ENCODE peak calls at places on chromosomes 2 and 18, in six cellular contexts. X is A549, R is SK-N-SH, W is GM12878, J is HepG2, G is K562. T is an unnamed sample.

GRCh38 chr18:58896734-58897508 is 32.2 kb downstream of the ZNF532 start:
- DNase-seq in X (no peak), R (no peak), W (no peak), J (no peak), G (no peak), T (no peak)

GRCh38 chr2:121260370-121261154 is 24.4 kb downstream of the TFCP2L1 start:
- DNase-seq in X (no peak), R (peak; percentile 54), W (no peak), J (no peak), G (no peak), T (no peak)

GRCh38 chr2:222879602-222879933 is 18.7 kb downstream of the ACSL3 start:
- DNase-seq in X (no peak), R (no peak), W (no peak), J (no peak), G (no peak), T (no peak)

GRCh38 chr2:216012133-216012829 is 1.1 kb downstream of the MREG start:
- DNase-seq in X (peak; percentile 63), R (peak; percentile 59), W (no peak), J (peak; percentile 86), G (peak; percentile 17), T (no peak)

GRCh38 chr2:81260320-81260719 is 955.8 kb upstream of the LRRTM1 start:
- DNase-seq in X (no peak), R (no peak), W (no peak), J (no peak), G (no peak), T (no peak)

GRCh38 chr2:43170733-43171101 is 55.7 kb downstream of the ZFP36L2 start:
- DNase-seq in X (no peak), R (no peak), W (no peak), J (no peak), G (no peak), T (no peak)

GRCh38 chr18:52422985-52423601 is 83.1 kb downstream of the DCC start:
- DNase-seq in X (peak; percentile 19), R (no peak), W (no peak), J (no peak), G (no peak), T (no peak)

GRCh38 chr18:45997689-45998088 is 30.6 kb upstream of the EPG5 start:
- DNase-seq in X (no peak), R (no peak), W (no peak), J (no peak), G (no peak), T (no peak)

GRCh38 chr18:26082475-26082874 is 7.9 kb downstream of the SS18 start:
- DNase-seq in X (no peak), R (no peak), W (no peak), J (no peak), G (no peak), T (peak; percentile 65)

GRCh38 chr18:67301592-67301991 is 214.9 kb downstream of the DSEL start:
- DNase-seq in X (no peak), R (no peak), W (no peak), J (no peak), G (no peak), T (peak; percentile 13)

GRCh38 chr18:37669991-37670534 is 104.5 kb upstream of the CELF4 start:
- DNase-seq in X (no peak), R (no peak), W (no peak), J (no peak), G (peak; percentile 57), T (no peak)

GRCh38 chr2:132599556-132599955 is 70.4 kb downstream of the LYPD1 start:
- DNase-seq in X (no peak), R (no peak), W (no peak), J (no peak), G (no peak), T (no peak)

GRCh38 chr2:136310797-136311558 is 193.0 kb upstream of the CXCR4 start:
- DNase-seq in X (no peak), R (no peak), W (no peak), J (no peak), G (no peak), T (no peak)

GRCh38 chr2:112151701-112152440 is 13.7 kb downstream of the FBLN7 start:
- DNase-seq in X (no peak), R (no peak), W (no peak), J (no peak), G (no peak), T (no peak)

GRCh38 chr2:1676913-1677832 is 67.1 kb downstream of the PXDN start:
- DNase-seq in X (no peak), R (no peak), W (no peak), J (no peak), G (no peak), T (no peak)

GRCh38 chr2:154375625-154376020 is 322.9 kb upstream of the KCNJ3 start:
- DNase-seq in X (peak; percentile 69), R (peak; percentile 29), W (no peak), J (peak; percentile 54), G (no peak), T (no peak)

GRCh38 chr2:238895901-238896600 is 48.2 kb downstream of the TWIST2 start:
- DNase-seq in X (no peak), R (no peak), W (no peak), J (peak; percentile 29), G (no peak), T (peak; percentile 91)

GRCh38 chr2:8435608-8436007 is 246.2 kb upstream of the ID2 start:
- DNase-seq in X (no peak), R (no peak), W (no peak), J (no peak), G (no peak), T (no peak)

GRCh38 chr2:6523476-6523875 is 342.2 kb downstream of the CMPK2 start:
- DNase-seq in X (no peak), R (no peak), W (no peak), J (no peak), G (no peak), T (no peak)

GRCh38 chr2:10220516-10221391 is 82.0 kb upstream of the HPCAL1 start:
- DNase-seq in X (no peak), R (peak; percentile 48), W (no peak), J (no peak), G (no peak), T (peak; percentile 87)
- TF ChIP-seq CTCF in X (no peak), R (no peak), W (no peak), J (peak; percentile 35), G (no peak), T (no peak)

DNA sequence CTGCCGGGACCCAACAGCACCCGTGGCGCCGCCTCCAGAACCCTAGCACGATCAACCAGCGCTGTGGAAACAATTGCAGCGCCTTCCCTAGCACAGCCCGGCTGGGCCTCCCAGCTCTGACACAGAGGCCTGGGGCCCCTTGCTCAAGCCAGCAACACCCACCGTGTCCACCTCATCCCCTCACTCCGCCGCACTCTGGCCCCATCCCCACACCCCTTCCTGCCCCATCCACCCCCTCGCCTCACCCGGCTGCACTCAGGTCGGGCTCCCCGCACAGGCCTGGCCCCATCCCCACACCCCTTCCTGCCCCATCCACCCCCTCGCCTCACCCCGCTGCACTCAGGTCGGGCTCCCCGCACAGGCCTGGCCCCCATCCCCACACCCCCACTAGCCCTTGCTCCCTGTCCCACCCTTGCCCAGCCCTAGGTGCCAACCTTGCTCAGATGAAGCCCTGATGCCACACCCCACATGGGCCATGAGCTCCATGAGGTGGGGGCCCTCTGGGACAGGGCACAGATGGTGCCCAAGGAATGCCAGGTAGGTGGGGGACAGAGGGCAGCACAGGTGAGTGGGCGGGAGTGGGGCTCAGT is 28.7 kb downstream of the KIF1A start:
- DNase-seq in X (no peak), R (no peak), W (no peak), J (no peak), G (no peak), T (no peak)
- TF ChIP-seq SMC3 in X (no peak), R (no peak), W (no peak), J (no peak), G (no peak), T (no peak)

GRCh38 chr2:99818842-99819241 is 323.5 kb downstream of the AFF3 start:
- DNase-seq in X (peak; percentile 16), R (peak; percentile 30), W (no peak), J (peak; percentile 10), G (no peak), T (peak; percentile 47)
- TF ChIP-seq CTCF in X (peak; percentile 35), R (peak; percentile 47), W (no peak), J (peak; percentile 13), G (no peak), T (peak; percentile 36)

GRCh38 chr2:44638649-44639048 is 276.9 kb downstream of the CAMKMT start:
- DNase-seq in X (no peak), R (peak; percentile 55), W (no peak), J (no peak), G (no peak), T (no peak)

GRCh38 chr2:44645931-44646330 is 284.2 kb downstream of the CAMKMT start:
- DNase-seq in X (no peak), R (no peak), W (no peak), J (no peak), G (no peak), T (no peak)

GRCh38 chr2:44639399-44639798 is 277.7 kb downstream of the CAMKMT start:
- DNase-seq in X (no peak), R (no peak), W (no peak), J (no peak), G (no peak), T (no peak)

GRCh38 chr2:44642123-44642857 is 280.5 kb downstream of the CAMKMT start:
- DNase-seq in X (no peak), R (peak; percentile 46), W (no peak), J (no peak), G (no peak), T (no peak)
- TF ChIP-seq SMC3 in X (no peak), R (no peak), W (no peak), J (no peak), G (no peak), T (no peak)

DNA sequence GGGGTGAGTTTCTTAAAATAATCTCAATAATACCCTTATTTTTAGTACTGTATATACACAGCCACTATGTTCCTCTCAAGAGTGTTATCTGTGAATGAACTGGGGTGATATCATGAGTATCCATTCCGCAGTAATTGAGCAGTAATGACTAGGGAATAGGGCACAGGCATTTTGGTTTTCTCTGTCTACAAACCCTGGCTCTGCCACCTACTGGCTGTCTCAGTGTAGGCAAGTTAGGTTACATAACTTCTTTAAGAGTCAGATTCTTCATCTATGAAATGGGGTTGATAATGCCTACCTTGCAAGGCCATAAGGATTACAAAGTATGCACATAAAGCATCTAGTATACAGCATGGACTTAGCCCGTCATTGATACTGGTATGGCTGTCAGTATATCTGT is 555.8 kb downstream of the NRXN1 start:
- DNase-seq in X (no peak), R (no peak), W (no peak), J (no peak), G (no peak), T (no peak)
- TF ChIP-seq CTCF in X (no peak), R (no peak), W (no peak), J (peak; percentile 18), G (no peak), T (no peak)

DNA sequence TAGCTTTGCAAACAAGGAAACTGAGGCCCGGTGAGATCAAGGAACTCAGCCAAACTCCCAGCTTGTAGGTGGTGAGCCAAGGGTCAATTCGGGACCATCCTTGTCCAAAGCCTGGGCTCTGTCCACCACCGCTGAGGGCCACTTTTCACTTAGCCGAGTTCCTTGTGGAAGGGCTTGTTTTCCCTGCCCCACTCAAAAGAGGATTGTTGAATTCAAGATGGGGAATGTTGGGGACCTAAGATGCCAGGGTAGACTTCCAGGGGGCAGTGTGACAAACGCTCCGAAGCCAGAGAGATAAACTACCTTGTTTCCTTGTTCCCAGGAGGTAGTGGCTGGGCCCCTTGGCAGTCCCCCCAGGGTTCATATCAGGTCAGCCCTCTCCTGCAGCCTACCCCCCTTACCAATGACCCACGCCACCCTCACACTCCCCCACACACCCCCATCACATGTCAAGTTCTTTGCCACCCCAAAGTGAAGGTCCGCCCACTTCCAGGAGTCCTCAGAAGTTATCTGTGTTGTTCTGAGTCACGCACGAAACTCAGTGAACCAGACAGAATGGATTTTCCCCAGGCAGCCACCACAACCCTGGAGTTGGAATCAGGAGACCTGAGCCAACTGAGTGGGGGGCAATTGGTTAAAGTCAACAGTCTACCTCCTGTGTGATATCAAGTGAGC is 10.3 kb upstream of the ATOH8 start:
- DNase-seq in X (peak; percentile 47), R (no peak), W (no peak), J (no peak), G (no peak), T (peak; percentile 70)
- TF ChIP-seq SMC3 in X (no peak), R (no peak), W (no peak), J (no peak), G (no peak), T (no peak)